ENCODE peak calls at places on chromosome 12, in nine cellular contexts. Z is endothelial cell; W is stimulated activated CD4-positive, alpha-beta T cell treated with anti-CD3 and anti-CD28 coated beads, Interleukin-15, amount 100 ng/mL, for 24 hours; Q is posterior cingulate gyrus; R is activated CD4-positive, alpha-beta T cell treated with anti-CD3 and anti-CD28 coated beads, Interleukin-2, amount 50 U/mL, for 4 hours; E is Ammon's horn; N is AG08396; D is HepG2; U is GM23338. K is an unnamed sample.

GRCh38 chr12:47989023-47989417 is 15.3 kb downstream of the COL2A1 start:
- DNase-seq in W (no peak), D (no peak), Q (no peak), N (no peak), U (no peak), R (no peak), Z (no peak), E (no peak), K (no peak)

GRCh38 chr12:10959777-10960176 is 20.7 kb upstream of the TAS2R14 start:
- DNase-seq in Z (no peak), N (no peak), D (peak), Q (no peak), W (no peak), R (no peak), U (no peak), E (peak), K (no peak)

GRCh38 chr12:124248862-124249825 is 45.7 kb upstream of the RFLNA start:
- DNase-seq in Z (no peak), W (no peak), U (no peak), Q (no peak), D (no peak), E (no peak), N (no peak), R (no peak), K (no peak)

GRCh38 chr12:21891763-21892217 is 49.4 kb downstream of the ABCC9 start:
- DNase-seq in Q (no peak), Z (no peak), E (peak), R (no peak), D (no peak), U (no peak), N (no peak), W (no peak), K (no peak)

GRCh38 chr12:27064397-27065342 is 17.7 kb downstream of the C12orf71 start:
- DNase-seq in Z (no peak), U (no peak), D (no peak), W (no peak), N (no peak), Q (no peak), E (no peak), R (no peak), K (no peak)

GRCh38 chr12:53344824-53345485 is 8.8 kb upstream of the SP7 start:
- DNase-seq in R (peak), Z (peak), N (peak), E (peak), W (peak), D (peak), Q (peak), U (peak), K (peak)

GRCh38 chr12:13218641-13219040 is 22.1 kb downstream of the EMP1 start:
- DNase-seq in W (no peak), Z (no peak), N (no peak), D (no peak), R (no peak), Q (no peak), E (no peak), U (no peak), K (no peak)

GRCh38 chr12:109732321-109733305 is 19.0 kb downstream of the FAM222A start:
- DNase-seq in Z (no peak), W (no peak), R (no peak), E (no peak), D (no peak), U (no peak), N (no peak), Q (peak), K (peak)

GRCh38 chr12:28294300-28294699 is 104.0 kb downstream of the CCDC91 start:
- DNase-seq in W (no peak), U (peak), R (no peak), Q (no peak), Z (no peak), D (no peak), N (no peak), E (no peak), K (no peak)

GRCh38 chr12:125071456-125071855 is 6.2 kb downstream of the AACS start:
- DNase-seq in Q (peak), R (no peak), Z (no peak), U (no peak), N (no peak), W (no peak), E (peak), D (no peak), K (no peak)

GRCh38 chr12:47821346-47821706 is 1.6 kb upstream of the HDAC7 start:
- DNase-seq in U (no peak), W (no peak), E (no peak), Q (no peak), R (no peak), D (no peak), N (no peak), Z (no peak), K (no peak)

GRCh38 chr12:124430491-124430890 is 135.6 kb downstream of the RFLNA start:
- DNase-seq in W (no peak), D (no peak), R (no peak), E (no peak), Q (peak), Z (no peak), N (no peak), U (no peak), K (no peak)

GRCh38 chr12:31388713-31389112 is 62.8 kb upstream of the SINHCAF start:
- DNase-seq in R (no peak), E (no peak), N (no peak), W (no peak), Z (no peak), U (no peak), Q (no peak), D (no peak), K (no peak)

GRCh38 chr12:96347130-96347699 is 53.0 kb downstream of the CDK17 start:
- DNase-seq in U (no peak), E (no peak), R (no peak), N (no peak), Z (no peak), W (no peak), Q (no peak), D (no peak), K (no peak)

GRCh38 chr12:42686514-42687172 is 97.1 kb upstream of the PRICKLE1 start:
- DNase-seq in W (no peak), N (no peak), U (no peak), Z (no peak), R (no peak), D (no peak), E (no peak), Q (no peak), K (no peak)

GRCh38 chr12:124428792-124429281 is 133.9 kb downstream of the RFLNA start:
- DNase-seq in Q (peak), R (no peak), N (peak), Z (no peak), U (no peak), W (no peak), D (no peak), E (no peak), K (no peak)

GRCh38 chr12:57124259-57124877 is 3.9 kb upstream of the LRP1 start:
- DNase-seq in Z (peak), U (peak), R (peak), E (peak), Q (peak), D (peak), N (peak), W (peak), K (peak)

GRCh38 chr12:11729008-11729407 is 79.5 kb downstream of the ETV6 start:
- DNase-seq in D (no peak), U (no peak), N (no peak), W (no peak), Q (no peak), R (no peak), Z (no peak), E (no peak), K (no peak)

GRCh38 chr12:110266980-110267620 is 13.9 kb upstream of the ATP2A2 start:
- DNase-seq in W (no peak), D (no peak), N (peak), U (no peak), R (no peak), E (no peak), Z (no peak), Q (no peak), K (no peak)

GRCh38 chr12:116714175-116714574 is 23.7 kb downstream of the SPRING1 start:
- DNase-seq in R (no peak), U (no peak), N (no peak), Q (no peak), W (no peak), E (no peak), D (no peak), Z (no peak), K (no peak)

GRCh38 chr12:64583395-64584172 is 26.7 kb upstream of the RASSF3 start:
- DNase-seq in N (peak), U (no peak), E (no peak), Q (no peak), W (no peak), D (no peak), Z (no peak), R (no peak), K (no peak)

GRCh38 chr12:46432325-46432724 is 59.8 kb upstream of the SLC38A2 start:
- DNase-seq in N (no peak), R (no peak), Z (no peak), D (no peak), U (no peak), E (no peak), Q (no peak), W (no peak), K (no peak)

GRCh38 chr12:109760031-109760929 is 46.7 kb downstream of the FAM222A start:
- DNase-seq in E (no peak), N (no peak), D (peak), Z (no peak), W (no peak), R (no peak), U (no peak), Q (no peak), K (peak)

GRCh38 chr12:89709994-89710872 is 1.6 kb upstream of the ATP2B1 start:
- DNase-seq in D (no peak), W (peak), U (peak), N (peak), Z (peak), E (no peak), Q (peak), R (peak), K (peak)

GRCh38 chr12:16325426-16325825 is 22.0 kb upstream of the MGST1 start:
- DNase-seq in U (no peak), N (no peak), Z (no peak), Q (no peak), E (no peak), W (no peak), R (no peak), D (no peak), K (no peak)

GRCh38 chr12:130280226-130280625 is 57.5 kb upstream of the PIWIL1 start:
- DNase-seq in U (no peak), Z (no peak), W (no peak), R (no peak), D (no peak), E (peak), N (no peak), Q (no peak), K (no peak)

GRCh38 chr12:67804168-67804567 is 155.6 kb downstream of the DYRK2 start:
- DNase-seq in W (peak), E (no peak), Q (no peak), R (peak), D (no peak), N (no peak), U (no peak), Z (no peak), K (no peak)

GRCh38 chr12:106004289-106004688 is 134.5 kb downstream of the NUAK1 start:
- DNase-seq in R (no peak), N (no peak), Q (no peak), Z (no peak), E (no peak), U (no peak), W (no peak), D (no peak), K (no peak)

GRCh38 chr12:3333583-3333982 is 157.4 kb upstream of the PRMT8 start:
- DNase-seq in R (no peak), D (peak), W (no peak), Z (peak), Q (peak), N (no peak), E (no peak), U (peak), K (peak)

GRCh38 chr12:18165422-18165871 is 75.5 kb upstream of the RERGL start:
- DNase-seq in U (no peak), N (peak), R (no peak), Z (no peak), E (no peak), D (no peak), Q (no peak), W (peak), K (no peak)

GRCh38 chr12:49537709-49538601 is 875 bp upstream of the KCNH3 start:
- DNase-seq in W (peak), Z (no peak), U (peak), Q (peak), E (no peak), N (no peak), R (peak), D (no peak), K (no peak)

GRCh38 chr12:2593045-2593444 is 201.7 kb upstream of the FKBP4 start:
- DNase-seq in U (no peak), N (no peak), R (no peak), W (no peak), Z (no peak), E (no peak), D (no peak), Q (no peak), K (no peak)

GRCh38 chr12:46874642-46875041 is 48.8 kb upstream of the SLC38A4 start:
- DNase-seq in E (no peak), W (no peak), N (peak), U (no peak), R (no peak), D (no peak), Q (no peak), Z (no peak), K (no peak)

GRCh38 chr12:694734-695503 is 31.7 kb upstream of the NINJ2 start:
- DNase-seq in N (no peak), E (peak), R (no peak), D (peak), U (no peak), Z (no peak), Q (no peak), W (no peak), K (no peak)

K was measured in WTC11.